ENCODE peak calls at places on chromosomes 12 and 14, in eight cellular contexts. C is endothelial cell, Z is GM20000, N is stomach, K is choroid plexus epithelial cell, L is foreskin keratinocyte, V is fibroblast of the aortic adventitia, E is endothelial cell of umbilical vein. U is an unnamed sample.

GRCh38 chr12:96861656-96862055 is 45.4 kb upstream of the NEDD1 start:
- DNase-seq in N (no peak), K (no peak), V (peak; percentile 33), L (no peak), E (no peak), Z (no peak), C (no peak), U (no peak)

GRCh38 chr14:61668267-61668666 is 27.0 kb upstream of the HIF1A start:
- DNase-seq in K (no peak), Z (no peak), C (no peak), E (peak; percentile 35), V (no peak), L (no peak), N (no peak), U (no peak)

GRCh38 chr12:92051441-92051840 is 94.2 kb downstream of the BTG1 start:
- DNase-seq in K (no peak), Z (no peak), L (no peak), E (no peak), C (no peak), V (no peak), N (no peak), U (no peak)

GRCh38 chr12:129005416-129005815 is 152.1 kb downstream of the GLT1D1 start:
- DNase-seq in N (no peak), K (no peak), C (no peak), E (no peak), V (no peak), L (no peak), Z (no peak), U (no peak)

GRCh38 chr14:52951730-52952481 is 1.1 kb upstream of the FERMT2 start:
- DNase-seq in N (peak; percentile 43), Z (peak; percentile 58), L (no peak), C (peak; percentile 51), E (peak; percentile 75), K (peak; percentile 92), V (peak; percentile 86), U (no peak)

GRCh38 chr12:13764748-13765147 is 216.7 kb downstream of the GRIN2B start:
- DNase-seq in E (no peak), Z (no peak), L (no peak), C (no peak), V (no peak), K (no peak), N (no peak), U (no peak)

GRCh38 chr12:68240975-68241374 is 12.4 kb downstream of the IL22 start:
- DNase-seq in L (no peak), K (peak; percentile 87), C (no peak), V (peak; percentile 52), N (no peak), Z (peak; percentile 81), E (peak; percentile 8), U (no peak)

GRCh38 chr12:104359216-104359615 is 55.7 kb downstream of the EID3 start:
- DNase-seq in K (no peak), N (no peak), Z (no peak), E (no peak), C (no peak), L (no peak), V (peak; percentile 55), U (no peak)

GRCh38 chr12:90945070-90945649 is 9.8 kb downstream of the CCER1 start:
- DNase-seq in Z (peak; percentile 31), K (peak; percentile 67), N (no peak), L (no peak), E (peak; percentile 24), C (no peak), V (peak; percentile 61), U (no peak)

GRCh38 chr12:115000038-115000437 is 316.1 kb upstream of the TBX3 start:
- DNase-seq in L (no peak), N (no peak), V (peak; percentile 31), Z (no peak), C (no peak), E (no peak), K (peak; percentile 57), U (no peak)

DNA sequence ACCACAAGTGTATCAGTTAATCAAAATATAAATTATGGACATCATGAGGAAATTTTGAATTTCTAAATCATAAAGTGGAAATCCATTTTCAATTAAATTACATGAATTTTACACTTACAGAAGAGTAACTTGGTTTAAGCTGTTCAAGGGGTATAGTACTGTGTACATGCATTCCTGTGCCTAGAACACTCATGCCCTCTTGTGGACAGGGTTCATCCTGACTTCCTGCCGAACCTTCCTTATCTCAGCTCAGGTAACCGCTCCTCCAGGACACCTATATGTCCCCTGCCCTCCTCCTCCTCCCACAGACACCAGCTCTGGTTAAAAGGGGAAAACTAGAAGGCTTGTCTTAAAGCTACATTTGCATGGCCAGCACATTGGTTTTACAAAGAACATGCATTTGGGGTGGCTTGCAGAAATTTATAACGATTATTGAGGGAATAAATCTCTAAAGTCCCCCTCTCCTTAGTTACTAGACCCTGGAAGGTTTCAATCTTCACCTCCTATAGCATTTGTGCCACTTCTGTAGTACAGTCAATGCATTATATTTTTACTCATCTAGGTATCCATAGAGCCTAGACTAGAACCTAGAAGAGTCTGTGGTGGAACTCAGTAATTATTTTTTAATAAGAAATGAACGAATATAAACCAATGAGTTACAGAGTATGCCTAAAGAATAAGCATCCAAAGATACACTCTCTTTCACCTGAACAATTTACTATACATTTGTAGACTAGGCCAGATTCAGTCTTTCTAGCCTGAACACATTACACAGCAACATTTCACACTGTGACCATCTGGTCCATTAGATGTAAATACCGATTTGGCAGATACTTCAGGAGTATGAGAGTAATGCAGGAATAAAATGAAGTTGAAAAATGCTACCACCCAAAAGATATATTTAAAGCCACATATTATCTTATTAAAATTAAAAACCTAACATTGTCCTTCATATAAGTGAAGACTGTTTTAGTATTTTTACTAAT is 345.6 kb downstream of the PAWR start:
- DNase-seq in C (peak; percentile 33), V (peak; percentile 34), K (peak; percentile 76), N (no peak), Z (peak; percentile 30), E (peak; percentile 54), L (no peak), U (peak; percentile 40)
- TF ChIP-seq CTCF in C (peak; percentile 35), V (peak; percentile 50), K (peak; percentile 84), N (peak; percentile 35), Z (peak; percentile 40), E (peak; percentile 35), L (peak; percentile 82), U (no peak)

DNA sequence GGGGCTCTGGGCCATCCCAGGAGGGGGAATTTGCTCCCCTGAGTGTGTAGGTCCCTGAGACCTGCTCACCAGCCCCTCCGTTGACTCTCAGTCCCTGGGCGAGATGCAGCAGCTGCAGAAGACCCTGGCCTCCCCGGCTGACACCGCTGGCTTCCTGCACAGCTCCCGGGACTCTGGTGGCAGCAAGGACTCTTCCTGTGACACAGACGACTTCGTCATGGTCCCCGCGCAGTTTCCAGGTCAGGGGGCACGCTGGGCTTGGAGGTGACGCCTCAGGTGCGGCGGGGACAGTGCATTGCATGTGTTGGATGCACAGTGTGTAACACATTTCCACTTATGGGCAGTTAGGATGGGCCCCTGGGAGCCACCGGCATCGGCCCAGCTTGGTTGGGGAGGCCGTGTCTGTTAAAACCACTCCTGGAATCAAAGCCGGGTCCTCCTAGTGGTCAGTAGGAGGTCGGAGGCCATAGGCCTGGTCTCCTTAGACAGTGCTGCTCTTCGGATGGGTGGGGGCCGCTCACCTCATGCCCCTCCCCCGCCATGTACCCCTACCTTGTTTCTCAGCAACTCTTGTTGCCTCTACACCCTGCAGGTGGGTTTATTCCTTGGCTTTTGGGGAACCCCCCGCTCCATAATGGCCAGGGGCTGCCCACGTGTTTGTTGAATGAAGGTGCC is 17.1 kb upstream of the PUS1 start:
- DNase-seq in C (no peak), V (no peak), L (no peak), N (no peak), E (no peak), Z (no peak), K (no peak), U (no peak)
- TF ChIP-seq CTCF in C (no peak), V (no peak), L (no peak), N (no peak), E (no peak), Z (no peak), K (no peak), U (no peak)

GRCh38 chr12:119857036-119857435 is 20.1 kb downstream of the CIT start:
- DNase-seq in C (no peak), N (no peak), Z (no peak), V (no peak), K (no peak), E (no peak), L (no peak), U (no peak)

GRCh38 chr12:119864591-119864990 is 12.5 kb downstream of the CIT start:
- DNase-seq in Z (no peak), K (no peak), L (no peak), V (no peak), N (no peak), C (no peak), E (no peak), U (no peak)

DNA sequence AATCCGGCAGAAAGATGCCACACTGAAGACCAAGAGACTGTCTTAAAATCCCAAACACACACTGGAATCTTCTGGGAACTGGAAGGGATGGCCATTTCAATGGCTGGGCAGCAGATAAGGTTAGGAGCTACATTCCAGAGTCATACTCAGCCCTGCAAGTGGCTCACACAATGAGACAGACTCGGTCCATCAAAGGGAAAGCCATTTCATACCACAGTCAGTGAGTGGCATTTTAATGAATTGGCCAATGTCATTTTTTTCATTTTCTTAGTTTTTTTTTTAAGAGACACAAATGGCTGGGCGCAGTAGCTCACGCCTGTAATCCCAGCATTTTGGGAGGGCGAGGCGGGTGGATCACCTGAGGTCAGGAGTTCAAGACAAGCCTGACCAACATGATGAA is 17.9 kb downstream of the CIT start:
- DNase-seq in C (no peak), K (no peak), N (no peak), Z (no peak), L (no peak), V (no peak), E (no peak), U (no peak)
- TF ChIP-seq CTCF in C (no peak), K (no peak), N (no peak), Z (no peak), L (no peak), V (no peak), E (no peak), U (no peak)

GRCh38 chr12:27905285-27906126 is 67.0 kb downstream of the PTHLH start:
- DNase-seq in Z (no peak), K (peak; percentile 17), C (no peak), L (no peak), V (no peak), E (no peak), N (no peak), U (no peak)

GRCh38 chr12:27906658-27907473 is 65.7 kb downstream of the PTHLH start:
- DNase-seq in C (no peak), N (no peak), Z (no peak), V (no peak), K (peak; percentile 37), L (no peak), E (no peak), U (no peak)

GRCh38 chr12:27902651-27903050 is 69.9 kb downstream of the PTHLH start:
- DNase-seq in N (no peak), Z (no peak), C (no peak), V (no peak), L (no peak), E (no peak), K (no peak), U (no peak)

GRCh38 chr12:27907766-27908165 is 64.8 kb downstream of the PTHLH start:
- DNase-seq in V (no peak), N (no peak), C (no peak), L (peak; percentile 71), E (no peak), Z (no peak), K (peak; percentile 26), U (no peak)

DNA sequence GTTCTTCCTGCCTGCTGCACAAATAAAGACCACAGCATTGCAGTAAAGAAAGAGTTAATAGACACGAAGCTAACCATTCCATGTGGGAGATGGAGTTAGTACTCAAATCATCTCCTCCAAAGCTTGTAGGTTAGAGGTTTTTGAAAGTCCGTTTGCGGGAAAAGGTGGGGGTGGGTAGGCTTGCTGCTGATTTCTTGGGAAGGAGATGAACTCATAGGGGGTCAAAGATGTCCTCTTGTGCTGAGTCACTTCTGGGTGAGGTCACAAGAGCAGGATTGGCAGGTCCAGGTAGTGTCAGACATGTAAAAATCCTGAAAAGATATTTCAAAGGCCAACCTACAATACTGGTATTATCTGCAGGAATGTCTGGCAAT is 66.4 kb downstream of the PTHLH start:
- DNase-seq in V (no peak), N (no peak), K (no peak), Z (no peak), C (no peak), L (no peak), E (no peak), U (no peak)
- TF ChIP-seq CTCF in V (no peak), N (no peak), K (no peak), Z (no peak), C (no peak), L (no peak), E (no peak), U (no peak)